ENCODE peak calls at places on chromosome 1, in ten cellular contexts. N, R, C, E, K, V, H, I, J and T are unnamed samples.

GRCh38 chr1:47618830-47619229 is 181.0 kb downstream of the FOXD2 start:
- DNase-seq in J (no peak), E (no peak), N (no peak), K (no peak), V (no peak), C (no peak), R (no peak), H (no peak), I (no peak), T (no peak)

GRCh38 chr1:53731201-53731600 is 7.8 kb downstream of the GLIS1 start:
- DNase-seq in J (no peak), C (no peak), E (no peak), I (no peak), R (no peak), V (no peak), H (no peak), N (no peak), K (no peak), T (no peak)

GRCh38 chr1:93710499-93710898 is 28.9 kb upstream of the BCAR3 start:
- DNase-seq in J (no peak), I (no peak), E (no peak), V (no peak), C (no peak), N (no peak), K (no peak), H (no peak), R (no peak), T (no peak)

GRCh38 chr1:11138952-11139351 is 39.3 kb upstream of the EXOSC10 start:
- DNase-seq in H (peak; percentile 44), R (no peak), I (peak; percentile 52), K (no peak), V (peak; percentile 69), J (no peak), E (no peak), C (no peak), N (no peak), T (no peak)

GRCh38 chr1:65254320-65255087 is 54.8 kb upstream of the DNAJC6 start:
- DNase-seq in I (peak; percentile 59), C (peak; percentile 90), V (peak; percentile 41), H (peak; percentile 57), N (peak; percentile 76), E (peak; percentile 83), R (peak; percentile 81), J (peak; percentile 92), K (peak; percentile 94), T (peak; percentile 66)

GRCh38 chr1:197173571-197174482 is 27.4 kb upstream of the ASPM start:
- DNase-seq in V (peak; percentile 47), H (peak; percentile 62), K (no peak), J (no peak), N (no peak), I (peak; percentile 35), E (no peak), C (no peak), R (no peak), T (no peak)

GRCh38 chr1:54652172-54652571 is 10.6 kb downstream of the MROH7 start:
- DNase-seq in N (no peak), J (no peak), E (no peak), H (no peak), K (no peak), V (no peak), I (no peak), C (no peak), R (no peak), T (no peak)

GRCh38 chr1:221439734-221440436 is 302.0 kb downstream of the DUSP10 start:
- DNase-seq in C (peak; percentile 56), V (peak; percentile 94), N (peak; percentile 74), H (peak; percentile 87), R (no peak), K (no peak), I (peak; percentile 95), J (no peak), E (no peak), T (no peak)

GRCh38 chr1:36384542-36385409 is 948 bp downstream of the STK40 start:
- DNase-seq in J (peak; percentile 77), R (peak; percentile 53), H (no peak), K (peak; percentile 61), E (peak; percentile 44), V (peak; percentile 16), C (peak; percentile 55), I (peak; percentile 12), N (peak; percentile 24), T (peak; percentile 54)

GRCh38 chr1:25080294-25081209 is 150.5 kb upstream of the RUNX3 start:
- DNase-seq in H (no peak), N (no peak), I (peak; percentile 20), C (peak; percentile 29), E (no peak), R (no peak), K (peak; percentile 52), J (no peak), V (peak; percentile 30), T (no peak)

GRCh38 chr1:13813398-13814012 is 113.5 kb downstream of the PRDM2 start:
- DNase-seq in E (peak; percentile 49), I (peak; percentile 21), V (peak; percentile 27), R (no peak), K (peak; percentile 80), C (peak; percentile 67), H (no peak), J (peak; percentile 76), N (no peak), T (peak; percentile 34)

GRCh38 chr1:41286486-41286885 is 44.4 kb upstream of the SCMH1 start:
- DNase-seq in V (no peak), I (no peak), J (no peak), K (no peak), C (no peak), E (no peak), H (no peak), N (no peak), R (no peak), T (no peak)

GRCh38 chr1:71857862-71858261 is 424.5 kb downstream of the NEGR1 start:
- DNase-seq in V (peak; percentile 82), C (no peak), K (no peak), J (no peak), I (peak; percentile 69), N (no peak), R (no peak), H (no peak), E (no peak), T (no peak)

DNA sequence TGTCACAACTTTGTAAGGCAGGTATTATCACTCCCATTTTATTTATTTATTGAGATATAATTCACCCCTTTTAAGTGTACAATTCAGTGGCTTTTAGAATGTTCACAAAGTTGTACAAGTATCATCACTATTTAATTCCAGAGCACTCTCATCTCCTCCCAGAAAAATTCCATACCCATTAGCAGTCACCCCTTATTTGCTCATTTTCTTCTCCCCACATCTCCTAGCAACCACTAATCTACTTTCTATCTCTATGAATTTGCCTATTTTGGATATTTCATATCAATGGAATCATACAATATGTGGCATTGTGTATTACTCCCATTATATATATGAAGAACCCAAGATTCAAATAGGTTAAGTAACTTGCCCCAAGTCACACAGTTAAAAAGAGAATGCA is 7.0 kb downstream of the DSTYK start:
- DNase-seq in I (peak; percentile 47), C (no peak), R (no peak), J (no peak), H (no peak), E (no peak), K (no peak), V (peak; percentile 39), N (no peak), T (no peak)
- H3K4me3 ChIP-seq in I (no peak overlapping the region), C (no peak overlapping the region), R (no peak overlapping the region), J (no peak overlapping the region), H (no peak overlapping the region), E (no peak overlapping the region), K (no peak overlapping the region), V (no peak overlapping the region), N (no peak overlapping the region), T (no peak overlapping the region)

GRCh38 chr1:3745071-3745470 is 7.2 kb upstream of the CCDC27 start:
- DNase-seq in N (no peak), R (no peak), I (no peak), E (no peak), H (no peak), V (no peak), J (no peak), K (no peak), C (no peak), T (no peak)

GRCh38 chr1:3746784-3747521 is 5.3 kb upstream of the CCDC27 start:
- DNase-seq in C (peak; percentile 86), E (peak; percentile 93), H (peak; percentile 68), I (peak; percentile 69), V (peak; percentile 66), K (peak; percentile 98), N (peak; percentile 91), J (peak; percentile 97), R (peak; percentile 91), T (peak; percentile 57)

GRCh38 chr1:3744646-3745045 is 7.6 kb upstream of the CCDC27 start:
- DNase-seq in N (no peak), K (no peak), C (peak; percentile 33), J (no peak), I (no peak), H (no peak), R (no peak), V (no peak), E (no peak), T (no peak)

GRCh38 chr1:3746389-3746783 is 5.9 kb upstream of the CCDC27 start:
- DNase-seq in J (no peak), N (no peak), I (no peak), C (peak; percentile 45), V (peak; percentile 6), R (no peak), H (peak; percentile 11), K (no peak), E (no peak), T (no peak)

GRCh38 chr1:3745590-3746381 is 6.5 kb upstream of the CCDC27 start:
- DNase-seq in E (no peak), H (no peak), K (peak; percentile 53), R (no peak), N (no peak), J (peak; percentile 65), C (peak; percentile 46), I (no peak), V (no peak), T (no peak)
- H3K4me3 ChIP-seq in E (peak overlapping the region; percentile 80), H (peak overlapping the region; percentile 74), K (peak overlapping the region; percentile 72), R (peak overlapping the region; percentile 90), N (peak overlapping the region; percentile 70), J (no peak overlapping the region), C (peak overlapping the region; percentile 51), I (no peak overlapping the region), V (no peak overlapping the region), T (no peak overlapping the region)

GRCh38 chr1:161420763-161421455 is 53.2 kb upstream of the CFAP126 start:
- DNase-seq in K (peak; percentile 23), V (no peak), R (no peak), N (peak; percentile 43), I (no peak), H (no peak), J (no peak), E (no peak), C (no peak), T (no peak)

DNA sequence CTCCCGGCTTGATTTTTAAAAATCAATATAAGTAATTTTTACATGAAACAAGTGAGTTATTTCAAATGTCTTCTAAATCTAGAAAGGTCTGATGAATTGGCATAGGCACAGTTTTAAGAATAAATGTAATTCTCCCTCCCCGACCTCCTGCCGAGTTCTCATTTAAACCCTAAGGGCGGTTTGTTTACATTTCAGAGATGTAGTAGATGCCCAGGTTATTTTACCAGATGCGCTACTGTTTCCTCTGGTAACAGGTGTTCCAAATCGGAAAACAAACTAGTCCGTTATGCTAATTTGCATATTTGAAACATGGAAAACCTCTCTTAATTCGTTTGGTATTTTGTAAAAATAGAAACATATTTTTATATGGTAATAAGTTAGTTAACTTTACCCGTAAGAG is 53.8 kb upstream of the CFAP126 start:
- DNase-seq in V (no peak), K (no peak), E (no peak), I (no peak), H (no peak), J (no peak), C (no peak), N (no peak), R (no peak), T (no peak)
- H3K4me3 ChIP-seq in V (no peak overlapping the region), K (peak overlapping the region; percentile 49), E (peak overlapping the region; percentile 31), I (no peak overlapping the region), H (no peak overlapping the region), J (no peak overlapping the region), C (peak overlapping the region; percentile 26), N (peak overlapping the region; percentile 75), R (peak overlapping the region; percentile 52), T (no peak overlapping the region)

GRCh38 chr1:119790481-119791198 is 20.6 kb downstream of the REG4 start:
- DNase-seq in E (no peak), R (no peak), J (no peak), H (no peak), V (no peak), K (no peak), N (no peak), C (no peak), I (no peak), T (no peak)
- H3K4me3 ChIP-seq in E (no peak overlapping the region), R (no peak overlapping the region), J (no peak overlapping the region), H (no peak overlapping the region), V (no peak overlapping the region), K (no peak overlapping the region), N (no peak overlapping the region), C (no peak overlapping the region), I (no peak overlapping the region), T (no peak overlapping the region)